ENCODE peak calls at places on chromosome 14, in five cellular contexts. J, X, O, T and A are unnamed samples.

GRCh38 chr14:32129124-32129523 is 52.0 kb downstream of the ARHGAP5 start:
- DNase-seq in J (peak; percentile 60), X (no peak), O (peak; percentile 19), T (no peak), A (peak; percentile 43)

GRCh38 chr14:75426332-75427125 is 1.3 kb upstream of the JDP2 start:
- DNase-seq in J (no peak), X (no peak), O (no peak), T (no peak), A (no peak)

GRCh38 chr14:62308316-62308715 is 546.1 kb downstream of the SNAPC1 start:
- DNase-seq in J (no peak), X (no peak), O (no peak), T (no peak), A (no peak)

GRCh38 chr14:89186850-89187376 is 230.1 kb downstream of the FOXN3 start:
- DNase-seq in J (peak; percentile 13), X (no peak), O (no peak), T (no peak), A (no peak)

GRCh38 chr14:105059035-105059916 is 6.0 kb downstream of the GPR132 start:
- DNase-seq in J (peak; percentile 22), X (no peak), O (no peak), T (peak; percentile 57), A (no peak)

GRCh38 chr14:103191856-103192835 is 68.9 kb downstream of the TNFAIP2 start:
- DNase-seq in J (no peak), X (no peak), O (no peak), T (no peak), A (no peak)

GRCh38 chr14:46691819-46692218 is 40.2 kb upstream of the RPL10L start:
- DNase-seq in J (peak; percentile 29), X (no peak), O (no peak), T (no peak), A (no peak)

GRCh38 chr14:76710093-76711010 is 50.9 kb upstream of the VASH1 start:
- DNase-seq in J (peak; percentile 52), X (peak; percentile 19), O (no peak), T (peak; percentile 30), A (peak; percentile 58)

GRCh38 chr14:63896278-63896720 is 43.5 kb downstream of the SYNE2 start:
- DNase-seq in J (peak; percentile 72), X (peak; percentile 84), O (peak; percentile 57), T (no peak), A (peak; percentile 30)

GRCh38 chr14:68174446-68174845 is 354.9 kb downstream of the RAD51B start:
- DNase-seq in J (no peak), X (no peak), O (no peak), T (no peak), A (no peak)